ENCODE peak calls at places on chromosome 5, in six cellular contexts. One of them, this sample, is unnamed.

GRCh38 chr5:150295172-150295611 is 5.6 kb upstream of the CAMK2A start:
- DNase-seq in body of pancreas: peak
- DNase-seq in IMR-90: peak
- DNase-seq in neural progenitor cell: no peak
- DNase-seq in mucosa of descending colon: peak
- DNase-seq in dorsolateral prefrontal cortex: no peak
- DNase-seq in this sample: no peak

GRCh38 chr5:65209341-65209740 is 272.4 kb downstream of the ADAMTS6 start:
- DNase-seq in neural progenitor cell: no peak
- DNase-seq in body of pancreas: no peak
- DNase-seq in mucosa of descending colon: no peak
- DNase-seq in IMR-90: peak
- DNase-seq in dorsolateral prefrontal cortex: no peak
- DNase-seq in this sample: no peak

GRCh38 chr5:74183041-74183440 is 457.5 kb downstream of the ENC1 start:
- DNase-seq in body of pancreas: no peak
- DNase-seq in neural progenitor cell: no peak
- DNase-seq in IMR-90: no peak
- DNase-seq in mucosa of descending colon: no peak
- DNase-seq in dorsolateral prefrontal cortex: no peak
- DNase-seq in this sample: no peak

GRCh38 chr5:69368458-69369368 is 607 bp downstream of the AK6 start:
- DNase-seq in mucosa of descending colon: no peak
- DNase-seq in IMR-90: peak
- DNase-seq in body of pancreas: no peak
- DNase-seq in neural progenitor cell: peak
- DNase-seq in dorsolateral prefrontal cortex: no peak
- DNase-seq in this sample: no peak

GRCh38 chr5:133459474-133460155 is 152.7 kb downstream of the FSTL4 start:
- DNase-seq in IMR-90: no peak
- DNase-seq in neural progenitor cell: no peak
- DNase-seq in dorsolateral prefrontal cortex: no peak
- DNase-seq in body of pancreas: no peak
- DNase-seq in mucosa of descending colon: no peak
- DNase-seq in this sample: no peak

GRCh38 chr5:101068298-101068697 is 165.2 kb upstream of the ST8SIA4 start:
- DNase-seq in neural progenitor cell: no peak
- DNase-seq in IMR-90: no peak
- DNase-seq in body of pancreas: no peak
- DNase-seq in dorsolateral prefrontal cortex: no peak
- DNase-seq in mucosa of descending colon: no peak
- DNase-seq in this sample: no peak

GRCh38 chr5:153654444-153654843 is 164.0 kb downstream of the GRIA1 start:
- DNase-seq in neural progenitor cell: no peak
- DNase-seq in IMR-90: peak
- DNase-seq in body of pancreas: no peak
- DNase-seq in dorsolateral prefrontal cortex: no peak
- DNase-seq in mucosa of descending colon: no peak
- DNase-seq in this sample: no peak

GRCh38 chr5:172683264-172683663 is 42.2 kb downstream of the NEURL1B start:
- DNase-seq in mucosa of descending colon: no peak
- DNase-seq in body of pancreas: no peak
- DNase-seq in IMR-90: no peak
- DNase-seq in dorsolateral prefrontal cortex: no peak
- DNase-seq in neural progenitor cell: peak
- DNase-seq in this sample: no peak

GRCh38 chr5:105924366-105924765 is 1746.4 kb downstream of the EFNA5 start:
- DNase-seq in dorsolateral prefrontal cortex: no peak
- DNase-seq in body of pancreas: no peak
- DNase-seq in mucosa of descending colon: no peak
- DNase-seq in IMR-90: peak
- DNase-seq in neural progenitor cell: no peak
- DNase-seq in this sample: no peak

GRCh38 chr5:6365977-6366590 is 12.3 kb downstream of the MED10 start:
- DNase-seq in dorsolateral prefrontal cortex: no peak
- DNase-seq in body of pancreas: no peak
- DNase-seq in mucosa of descending colon: no peak
- DNase-seq in IMR-90: no peak
- DNase-seq in neural progenitor cell: no peak
- DNase-seq in this sample: no peak

GRCh38 chr5:176822426-176823075 is 12.2 kb downstream of the UNC5A start:
- DNase-seq in neural progenitor cell: no peak
- DNase-seq in dorsolateral prefrontal cortex: no peak
- DNase-seq in mucosa of descending colon: no peak
- DNase-seq in body of pancreas: no peak
- DNase-seq in IMR-90: no peak
- DNase-seq in this sample: no peak

GRCh38 chr5:142387022-142387682 is 62.3 kb upstream of the SPRY4 start:
- DNase-seq in mucosa of descending colon: no peak
- DNase-seq in neural progenitor cell: no peak
- DNase-seq in dorsolateral prefrontal cortex: no peak
- DNase-seq in IMR-90: no peak
- DNase-seq in body of pancreas: no peak
- DNase-seq in this sample: no peak

GRCh38 chr5:145585-146323 is 45.5 kb upstream of the LRRC14B start:
- DNase-seq in body of pancreas: no peak
- DNase-seq in neural progenitor cell: no peak
- DNase-seq in dorsolateral prefrontal cortex: no peak
- DNase-seq in IMR-90: no peak
- DNase-seq in mucosa of descending colon: no peak
- DNase-seq in this sample: no peak

GRCh38 chr5:15500326-15500958 is 462 bp downstream of the FBXL7 start:
- DNase-seq in dorsolateral prefrontal cortex: peak
- DNase-seq in IMR-90: peak
- DNase-seq in body of pancreas: peak
- DNase-seq in neural progenitor cell: peak
- DNase-seq in mucosa of descending colon: peak
- DNase-seq in this sample: no peak

GRCh38 chr5:109743770-109744212 is 54.1 kb downstream of the MAN2A1 start:
- DNase-seq in dorsolateral prefrontal cortex: no peak
- DNase-seq in mucosa of descending colon: no peak
- DNase-seq in body of pancreas: no peak
- DNase-seq in neural progenitor cell: peak
- DNase-seq in IMR-90: peak
- DNase-seq in this sample: no peak

GRCh38 chr5:173035904-173036707 is 20.0 kb upstream of the CREBRF start:
- DNase-seq in neural progenitor cell: no peak
- DNase-seq in body of pancreas: no peak
- DNase-seq in mucosa of descending colon: no peak
- DNase-seq in dorsolateral prefrontal cortex: no peak
- DNase-seq in IMR-90: no peak
- DNase-seq in this sample: peak

GRCh38 chr5:68177676-68178075 is 37.9 kb upstream of the PIK3R1 start:
- DNase-seq in mucosa of descending colon: no peak
- DNase-seq in body of pancreas: no peak
- DNase-seq in IMR-90: no peak
- DNase-seq in neural progenitor cell: no peak
- DNase-seq in dorsolateral prefrontal cortex: no peak
- DNase-seq in this sample: no peak

GRCh38 chr5:133509742-133510079 is 102.6 kb downstream of the FSTL4 start:
- DNase-seq in mucosa of descending colon: no peak
- DNase-seq in dorsolateral prefrontal cortex: no peak
- DNase-seq in neural progenitor cell: no peak
- DNase-seq in IMR-90: no peak
- DNase-seq in body of pancreas: no peak
- DNase-seq in this sample: no peak

GRCh38 chr5:55450050-55450765 is 84.6 kb downstream of the PLPP1 start:
- DNase-seq in mucosa of descending colon: no peak
- DNase-seq in neural progenitor cell: no peak
- DNase-seq in body of pancreas: no peak
- DNase-seq in dorsolateral prefrontal cortex: no peak
- DNase-seq in IMR-90: peak
- DNase-seq in this sample: no peak

GRCh38 chr5:98109561-98110006 is 663.9 kb upstream of the RGMB start:
- DNase-seq in neural progenitor cell: no peak
- DNase-seq in IMR-90: peak
- DNase-seq in body of pancreas: no peak
- DNase-seq in dorsolateral prefrontal cortex: no peak
- DNase-seq in mucosa of descending colon: no peak
- DNase-seq in this sample: no peak

GRCh38 chr5:80438739-80439138 is 30.9 kb downstream of the ZFYVE16 start:
- DNase-seq in IMR-90: no peak
- DNase-seq in body of pancreas: peak
- DNase-seq in dorsolateral prefrontal cortex: no peak
- DNase-seq in neural progenitor cell: no peak
- DNase-seq in mucosa of descending colon: no peak
- DNase-seq in this sample: no peak

GRCh38 chr5:29853711-29854110 is 1339.8 kb upstream of the CDH6 start:
- DNase-seq in body of pancreas: no peak
- DNase-seq in dorsolateral prefrontal cortex: no peak
- DNase-seq in neural progenitor cell: no peak
- DNase-seq in mucosa of descending colon: no peak
- DNase-seq in IMR-90: no peak
- DNase-seq in this sample: no peak

GRCh38 chr5:55897905-55898304 is 46.7 kb downstream of the IL31RA start:
- DNase-seq in mucosa of descending colon: no peak
- DNase-seq in neural progenitor cell: no peak
- DNase-seq in body of pancreas: peak
- DNase-seq in IMR-90: peak
- DNase-seq in dorsolateral prefrontal cortex: no peak
- DNase-seq in this sample: no peak

GRCh38 chr5:148858547-148858946 is 32.1 kb downstream of the ADRB2 start:
- DNase-seq in dorsolateral prefrontal cortex: no peak
- DNase-seq in IMR-90: no peak
- DNase-seq in body of pancreas: no peak
- DNase-seq in mucosa of descending colon: no peak
- DNase-seq in neural progenitor cell: no peak
- DNase-seq in this sample: no peak

DNA sequence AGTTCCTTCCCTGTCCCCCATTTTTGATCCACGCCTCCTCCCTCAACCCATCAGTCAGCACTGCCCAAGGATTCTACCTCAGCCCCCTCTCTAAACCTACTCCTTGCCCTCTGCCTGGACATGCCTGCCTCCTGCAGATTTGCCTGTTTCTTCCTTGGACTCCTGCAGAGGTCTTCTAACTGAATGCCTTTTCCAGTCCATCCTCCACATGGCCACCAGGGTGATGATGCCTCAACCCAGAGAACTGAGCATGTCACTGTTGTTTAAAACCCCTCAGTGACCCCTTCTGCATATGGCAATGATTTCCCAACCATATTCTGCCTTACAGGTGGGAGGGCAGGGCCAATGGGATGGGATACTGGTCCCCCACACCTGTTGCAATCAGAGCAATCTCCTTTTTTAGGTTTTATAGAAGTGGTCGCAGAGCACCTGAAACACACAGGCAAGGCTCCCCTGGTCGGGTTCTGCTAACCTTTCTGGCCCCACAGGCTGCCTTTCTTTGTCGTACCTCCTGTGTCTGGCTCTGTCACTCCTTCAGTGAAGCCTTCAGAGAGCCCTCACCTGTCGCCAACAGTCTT is 9.3 kb downstream of the PHYKPL start:
- DNase-seq in IMR-90: no peak
- DNase-seq in body of pancreas: no peak
- DNase-seq in mucosa of descending colon: peak
- DNase-seq in dorsolateral prefrontal cortex: no peak
- DNase-seq in neural progenitor cell: no peak
- DNase-seq in this sample: no peak
- TF ChIP-seq CTCF in IMR-90: no peak
- TF ChIP-seq CTCF in body of pancreas: no peak
- TF ChIP-seq CTCF in mucosa of descending colon: no peak
- TF ChIP-seq CTCF in dorsolateral prefrontal cortex: no peak
- TF ChIP-seq CTCF in neural progenitor cell: no peak
- TF ChIP-seq CTCF in this sample: no peak

GRCh38 chr5:13218518-13218917 is 726.0 kb downstream of the DNAH5 start:
- DNase-seq in body of pancreas: no peak
- DNase-seq in mucosa of descending colon: no peak
- DNase-seq in IMR-90: no peak
- DNase-seq in neural progenitor cell: peak
- DNase-seq in dorsolateral prefrontal cortex: no peak
- DNase-seq in this sample: no peak
- TF ChIP-seq CTCF in body of pancreas: no peak
- TF ChIP-seq CTCF in mucosa of descending colon: no peak
- TF ChIP-seq CTCF in IMR-90: peak
- TF ChIP-seq CTCF in neural progenitor cell: peak
- TF ChIP-seq CTCF in dorsolateral prefrontal cortex: no peak
- TF ChIP-seq CTCF in this sample: no peak

DNA sequence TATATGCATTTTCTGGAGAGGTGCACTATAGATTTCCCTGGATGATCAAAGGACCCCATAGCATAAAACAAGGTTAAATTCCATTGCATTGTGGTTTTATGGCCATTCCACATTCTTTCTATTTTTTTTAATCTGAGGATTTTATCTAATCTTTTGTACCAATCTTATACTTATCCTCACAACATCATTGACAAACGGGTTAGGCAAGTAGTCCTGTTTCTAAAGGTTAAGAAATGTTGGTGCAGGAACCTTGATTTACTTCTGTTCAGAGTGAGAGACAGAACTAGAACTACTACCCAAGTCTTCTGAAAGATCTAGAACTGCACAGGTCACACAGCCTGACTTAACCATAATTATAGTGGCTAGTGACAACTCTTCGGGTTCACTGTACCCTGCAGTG is 5.7 kb upstream of the DAB2 start:
- DNase-seq in IMR-90: no peak
- DNase-seq in dorsolateral prefrontal cortex: no peak
- DNase-seq in body of pancreas: no peak
- DNase-seq in mucosa of descending colon: no peak
- DNase-seq in neural progenitor cell: no peak
- DNase-seq in this sample: no peak
- TF ChIP-seq CTCF in IMR-90: no peak
- TF ChIP-seq CTCF in dorsolateral prefrontal cortex: no peak
- TF ChIP-seq CTCF in body of pancreas: no peak
- TF ChIP-seq CTCF in mucosa of descending colon: no peak
- TF ChIP-seq CTCF in neural progenitor cell: no peak
- TF ChIP-seq CTCF in this sample: no peak

GRCh38 chr5:179342577-179342976 is 2.7 kb downstream of the ADAMTS2 start:
- DNase-seq in IMR-90: peak
- DNase-seq in neural progenitor cell: peak
- DNase-seq in dorsolateral prefrontal cortex: no peak
- DNase-seq in body of pancreas: no peak
- DNase-seq in mucosa of descending colon: no peak
- DNase-seq in this sample: no peak

GRCh38 chr5:179345179-179345428 is 157 bp downstream of the ADAMTS2 start:
- DNase-seq in body of pancreas: no peak
- DNase-seq in mucosa of descending colon: no peak
- DNase-seq in neural progenitor cell: no peak
- DNase-seq in dorsolateral prefrontal cortex: no peak
- DNase-seq in IMR-90: no peak
- DNase-seq in this sample: peak

GRCh38 chr5:179344301-179345178 is 721 bp downstream of the ADAMTS2 start:
- DNase-seq in neural progenitor cell: no peak
- DNase-seq in dorsolateral prefrontal cortex: no peak
- DNase-seq in IMR-90: peak
- DNase-seq in body of pancreas: no peak
- DNase-seq in mucosa of descending colon: no peak
- DNase-seq in this sample: peak

GRCh38 chr5:179343021-179343781 is 2.1 kb downstream of the ADAMTS2 start:
- DNase-seq in mucosa of descending colon: no peak
- DNase-seq in neural progenitor cell: peak
- DNase-seq in dorsolateral prefrontal cortex: no peak
- DNase-seq in IMR-90: no peak
- DNase-seq in body of pancreas: no peak
- DNase-seq in this sample: no peak

GRCh38 chr5:179343902-179344300 is 1.4 kb downstream of the ADAMTS2 start:
- DNase-seq in dorsolateral prefrontal cortex: no peak
- DNase-seq in body of pancreas: peak
- DNase-seq in neural progenitor cell: peak
- DNase-seq in IMR-90: peak
- DNase-seq in mucosa of descending colon: no peak
- DNase-seq in this sample: no peak
- TF ChIP-seq CTCF in dorsolateral prefrontal cortex: peak
- TF ChIP-seq CTCF in body of pancreas: peak
- TF ChIP-seq CTCF in neural progenitor cell: peak
- TF ChIP-seq CTCF in IMR-90: peak
- TF ChIP-seq CTCF in mucosa of descending colon: no peak
- TF ChIP-seq CTCF in this sample: no peak

This sample was measured in GM20000.